ENCODE peak calls at places on chromosomes 1 and 21, in seven cellular contexts. One of them, this sample, is unnamed.

GRCh38 chr1:171460018-171460585 is 25.2 kb upstream of the PRRC2C start:
- DNase-seq in A673: no peak
- DNase-seq in CD8-positive, alpha-beta T cell: no peak
- DNase-seq in heart left ventricle: no peak
- DNase-seq in Panc1: no peak
- DNase-seq in colonic mucosa: no peak
- DNase-seq in adrenal gland: no peak
- DNase-seq in this sample: no peak

GRCh38 chr1:12447301-12447700 is 170.7 kb downstream of the DHRS3 start:
- DNase-seq in A673: no peak
- DNase-seq in Panc1: no peak
- DNase-seq in heart left ventricle: no peak
- DNase-seq in adrenal gland: no peak
- DNase-seq in CD8-positive, alpha-beta T cell: no peak
- DNase-seq in colonic mucosa: no peak
- DNase-seq in this sample: no peak

GRCh38 chr1:165397945-165398344 is 41.4 kb upstream of the LMX1A start:
- DNase-seq in CD8-positive, alpha-beta T cell: no peak
- DNase-seq in adrenal gland: no peak
- DNase-seq in A673: no peak
- DNase-seq in colonic mucosa: no peak
- DNase-seq in heart left ventricle: peak; percentile 55
- DNase-seq in Panc1: no peak
- DNase-seq in this sample: no peak

GRCh38 chr1:24111264-24111997 is 504 bp downstream of the MYOM3 start:
- DNase-seq in heart left ventricle: peak; percentile 54
- DNase-seq in Panc1: no peak
- DNase-seq in CD8-positive, alpha-beta T cell: no peak
- DNase-seq in colonic mucosa: no peak
- DNase-seq in A673: no peak
- DNase-seq in adrenal gland: no peak
- DNase-seq in this sample: peak; percentile 15

GRCh38 chr1:195908121-195908520 is 700.1 kb downstream of the KCNT2 start:
- DNase-seq in colonic mucosa: no peak
- DNase-seq in heart left ventricle: no peak
- DNase-seq in Panc1: no peak
- DNase-seq in adrenal gland: no peak
- DNase-seq in CD8-positive, alpha-beta T cell: no peak
- DNase-seq in A673: no peak
- DNase-seq in this sample: no peak

GRCh38 chr1:225156254-225156653 is 226.8 kb downstream of the DNAH14 start:
- DNase-seq in adrenal gland: no peak
- DNase-seq in A673: peak; percentile 86
- DNase-seq in Panc1: no peak
- DNase-seq in heart left ventricle: no peak
- DNase-seq in colonic mucosa: no peak
- DNase-seq in CD8-positive, alpha-beta T cell: no peak
- DNase-seq in this sample: peak; percentile 70

GRCh38 chr1:218575856-218576255 is 230.7 kb downstream of the TGFB2 start:
- DNase-seq in Panc1: no peak
- DNase-seq in A673: no peak
- DNase-seq in CD8-positive, alpha-beta T cell: no peak
- DNase-seq in adrenal gland: no peak
- DNase-seq in colonic mucosa: no peak
- DNase-seq in heart left ventricle: no peak
- DNase-seq in this sample: no peak

GRCh38 chr1:203289982-203290260 is 15.4 kb upstream of the BTG2 start:
- DNase-seq in colonic mucosa: no peak
- DNase-seq in heart left ventricle: no peak
- DNase-seq in A673: no peak
- DNase-seq in CD8-positive, alpha-beta T cell: no peak
- DNase-seq in adrenal gland: no peak
- DNase-seq in Panc1: no peak
- DNase-seq in this sample: no peak

GRCh38 chr1:241139047-241139446 is 218.0 kb downstream of the RGS7 start:
- DNase-seq in A673: no peak
- DNase-seq in colonic mucosa: no peak
- DNase-seq in heart left ventricle: no peak
- DNase-seq in adrenal gland: no peak
- DNase-seq in CD8-positive, alpha-beta T cell: no peak
- DNase-seq in Panc1: no peak
- DNase-seq in this sample: no peak

GRCh38 chr1:63108226-63108625 is 214.1 kb upstream of the FOXD3 start:
- DNase-seq in CD8-positive, alpha-beta T cell: no peak
- DNase-seq in Panc1: no peak
- DNase-seq in A673: peak; percentile 22
- DNase-seq in adrenal gland: no peak
- DNase-seq in heart left ventricle: no peak
- DNase-seq in colonic mucosa: no peak
- DNase-seq in this sample: no peak
- TF ChIP-seq CTCF in CD8-positive, alpha-beta T cell: no peak
- TF ChIP-seq CTCF in Panc1: no peak
- TF ChIP-seq CTCF in A673: no peak
- TF ChIP-seq CTCF in adrenal gland: no peak
- TF ChIP-seq CTCF in heart left ventricle: no peak
- TF ChIP-seq CTCF in colonic mucosa: no peak
- TF ChIP-seq CTCF in this sample: no peak

GRCh38 chr21:42668193-42668592 is 14.8 kb downstream of the PDE9A start:
- DNase-seq in CD8-positive, alpha-beta T cell: no peak
- DNase-seq in Panc1: no peak
- DNase-seq in colonic mucosa: no peak
- DNase-seq in heart left ventricle: no peak
- DNase-seq in A673: no peak
- DNase-seq in adrenal gland: no peak
- DNase-seq in this sample: no peak

GRCh38 chr21:42670058-42670830 is 16.8 kb downstream of the PDE9A start:
- DNase-seq in A673: no peak
- DNase-seq in CD8-positive, alpha-beta T cell: no peak
- DNase-seq in adrenal gland: no peak
- DNase-seq in heart left ventricle: no peak
- DNase-seq in Panc1: no peak
- DNase-seq in colonic mucosa: no peak
- DNase-seq in this sample: no peak

GRCh38 chr21:42669069-42669468 is 15.6 kb downstream of the PDE9A start:
- DNase-seq in Panc1: no peak
- DNase-seq in colonic mucosa: no peak
- DNase-seq in heart left ventricle: no peak
- DNase-seq in CD8-positive, alpha-beta T cell: no peak
- DNase-seq in adrenal gland: no peak
- DNase-seq in A673: no peak
- DNase-seq in this sample: peak; percentile 53

GRCh38 chr21:42666918-42667317 is 13.5 kb downstream of the PDE9A start:
- DNase-seq in colonic mucosa: no peak
- DNase-seq in A673: no peak
- DNase-seq in CD8-positive, alpha-beta T cell: no peak
- DNase-seq in Panc1: no peak
- DNase-seq in heart left ventricle: no peak
- DNase-seq in adrenal gland: no peak
- DNase-seq in this sample: no peak

GRCh38 chr21:42668620-42669019 is 15.2 kb downstream of the PDE9A start:
- DNase-seq in heart left ventricle: no peak
- DNase-seq in colonic mucosa: no peak
- DNase-seq in A673: no peak
- DNase-seq in CD8-positive, alpha-beta T cell: no peak
- DNase-seq in Panc1: no peak
- DNase-seq in adrenal gland: no peak
- DNase-seq in this sample: no peak
- H3K4me1 ChIP-seq in heart left ventricle: peaks cover under 1% of the 10 kb centered on the region
- H3K4me1 ChIP-seq in colonic mucosa: peaks cover 9% of the 10 kb centered on the region
- H3K4me1 ChIP-seq in A673: peaks cover 56% of the 10 kb centered on the region
- H3K4me1 ChIP-seq in CD8-positive, alpha-beta T cell: peaks cover 9% of the 10 kb centered on the region
- H3K4me1 ChIP-seq in Panc1: no peaks in the 10 kb centered on the region
- H3K4me1 ChIP-seq in adrenal gland: peaks cover 3% of the 10 kb centered on the region
- H3K4me1 ChIP-seq in this sample: peaks cover 20% of the 10 kb centered on the region

DNA sequence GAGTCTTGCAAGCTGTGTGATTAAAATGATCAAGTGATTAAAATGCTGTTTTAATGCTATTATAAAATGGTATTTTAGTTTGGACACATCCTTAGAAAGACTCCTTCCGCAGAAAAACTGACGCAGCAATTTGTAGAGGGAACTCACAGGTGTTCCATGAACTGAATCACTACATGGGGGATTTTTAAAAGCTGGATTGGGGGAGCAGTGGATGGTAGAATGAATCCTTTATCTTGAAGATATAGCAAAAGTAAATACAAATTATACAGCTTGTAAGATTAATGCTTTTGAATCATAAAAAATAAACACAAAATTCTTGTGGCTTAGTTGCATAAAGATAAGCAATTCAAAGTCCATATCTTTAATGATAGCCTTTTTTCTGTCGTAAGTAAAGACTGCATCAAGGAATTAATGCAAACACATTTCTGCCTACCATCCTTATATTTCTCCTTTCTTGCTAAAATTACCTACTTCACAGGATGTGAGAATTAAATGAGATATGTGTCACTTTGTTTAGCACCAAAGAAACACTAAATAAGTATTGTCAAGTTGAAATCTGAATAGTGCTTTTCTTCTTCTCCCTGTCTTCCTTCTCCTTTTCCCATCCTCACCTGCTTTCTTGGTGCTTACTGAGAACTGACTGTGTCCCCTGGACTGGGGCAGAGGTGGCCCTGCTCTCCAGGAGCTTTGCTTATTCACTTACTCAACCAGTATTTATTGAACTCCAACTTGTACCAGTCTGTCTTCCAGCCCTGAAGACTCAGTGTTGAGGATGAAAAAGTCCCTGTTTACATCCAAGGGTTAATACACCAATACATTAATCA is 61.5 kb upstream of the F3 start:
- DNase-seq in colonic mucosa: no peak
- DNase-seq in CD8-positive, alpha-beta T cell: no peak
- DNase-seq in heart left ventricle: no peak
- DNase-seq in adrenal gland: no peak
- DNase-seq in A673: no peak
- DNase-seq in Panc1: no peak
- DNase-seq in this sample: no peak
- H3K27ac ChIP-seq in colonic mucosa: peak overlapping the region; percentile 53
- H3K27ac ChIP-seq in CD8-positive, alpha-beta T cell: no peak overlapping the region
- H3K27ac ChIP-seq in heart left ventricle: no peak overlapping the region
- H3K27ac ChIP-seq in adrenal gland: no peak overlapping the region
- H3K27ac ChIP-seq in A673: no peak overlapping the region
- H3K27ac ChIP-seq in Panc1: no peak overlapping the region
- H3K27ac ChIP-seq in this sample: no peak overlapping the region

GRCh38 chr1:5684791-5685190 is 307.4 kb downstream of the NPHP4 start:
- DNase-seq in Panc1: no peak
- DNase-seq in colonic mucosa: no peak
- DNase-seq in CD8-positive, alpha-beta T cell: no peak
- DNase-seq in A673: no peak
- DNase-seq in adrenal gland: peak; percentile 41
- DNase-seq in heart left ventricle: no peak
- DNase-seq in this sample: no peak

GRCh38 chr1:5688479-5689077 is 303.6 kb downstream of the NPHP4 start:
- DNase-seq in colonic mucosa: peak; percentile 71
- DNase-seq in adrenal gland: no peak
- DNase-seq in heart left ventricle: no peak
- DNase-seq in Panc1: no peak
- DNase-seq in CD8-positive, alpha-beta T cell: no peak
- DNase-seq in A673: peak; percentile 21
- DNase-seq in this sample: no peak

GRCh38 chr1:5686925-5687706 is 305.1 kb downstream of the NPHP4 start:
- DNase-seq in CD8-positive, alpha-beta T cell: no peak
- DNase-seq in adrenal gland: no peak
- DNase-seq in A673: no peak
- DNase-seq in colonic mucosa: no peak
- DNase-seq in Panc1: no peak
- DNase-seq in heart left ventricle: no peak
- DNase-seq in this sample: no peak

GRCh38 chr1:5685446-5686040 is 306.7 kb downstream of the NPHP4 start:
- DNase-seq in CD8-positive, alpha-beta T cell: no peak
- DNase-seq in colonic mucosa: no peak
- DNase-seq in adrenal gland: no peak
- DNase-seq in heart left ventricle: no peak
- DNase-seq in Panc1: no peak
- DNase-seq in A673: no peak
- DNase-seq in this sample: no peak

DNA sequence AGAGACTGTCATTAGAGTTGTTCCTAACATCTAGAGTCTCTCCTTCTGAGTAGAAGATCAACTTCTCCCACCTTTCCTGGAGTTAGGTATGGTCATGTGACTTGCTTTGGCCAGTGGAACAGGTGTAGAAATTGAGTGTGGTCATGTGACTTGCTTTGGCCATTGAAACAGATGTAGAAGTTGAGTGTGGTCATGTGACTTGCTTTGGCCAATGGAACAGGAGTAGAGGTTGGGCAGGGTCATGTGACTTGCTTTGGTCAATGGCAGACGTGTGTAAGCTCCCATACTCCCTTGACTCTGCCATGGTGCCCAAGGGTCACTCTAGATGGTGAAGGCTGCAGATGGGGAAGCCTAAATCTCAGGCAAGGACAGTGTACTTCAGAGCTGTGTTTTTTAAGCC is 306.0 kb downstream of the NPHP4 start:
- DNase-seq in adrenal gland: no peak
- DNase-seq in colonic mucosa: no peak
- DNase-seq in heart left ventricle: no peak
- DNase-seq in Panc1: no peak
- DNase-seq in A673: no peak
- DNase-seq in CD8-positive, alpha-beta T cell: no peak
- DNase-seq in this sample: no peak
- TF ChIP-seq CTCF in adrenal gland: no peak
- TF ChIP-seq CTCF in colonic mucosa: no peak
- TF ChIP-seq CTCF in heart left ventricle: no peak
- TF ChIP-seq CTCF in Panc1: no peak
- TF ChIP-seq CTCF in A673: no peak
- TF ChIP-seq CTCF in CD8-positive, alpha-beta T cell: no peak
- TF ChIP-seq CTCF in this sample: no peak

DNA sequence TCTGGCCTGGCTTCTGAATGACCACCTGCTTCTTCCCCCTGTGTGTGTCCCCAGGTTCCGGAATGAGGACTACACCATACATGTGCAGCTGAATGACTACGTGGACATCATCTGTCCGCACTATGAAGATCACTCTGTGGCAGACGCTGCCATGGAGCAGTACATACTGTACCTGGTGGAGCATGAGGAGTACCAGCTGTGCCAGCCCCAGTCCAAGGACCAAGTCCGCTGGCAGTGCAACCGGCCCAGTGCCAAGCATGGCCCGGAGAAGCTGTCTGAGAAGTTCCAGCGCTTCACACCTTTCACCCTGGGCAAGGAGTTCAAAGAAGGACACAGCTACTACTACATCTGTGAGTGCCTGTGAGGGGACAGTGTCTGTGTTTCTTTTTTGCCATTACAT is 3.6 kb downstream of the EFNA1 start:
- DNase-seq in CD8-positive, alpha-beta T cell: no peak
- DNase-seq in Panc1: no peak
- DNase-seq in A673: no peak
- DNase-seq in colonic mucosa: no peak
- DNase-seq in adrenal gland: peak; percentile 35
- DNase-seq in heart left ventricle: no peak
- DNase-seq in this sample: no peak
- H3K4me1 ChIP-seq in CD8-positive, alpha-beta T cell: peaks cover 42% of the 10 kb centered on the region
- H3K4me1 ChIP-seq in Panc1: peaks cover 49% of the 10 kb centered on the region
- H3K4me1 ChIP-seq in A673: peaks cover 43% of the 10 kb centered on the region
- H3K4me1 ChIP-seq in colonic mucosa: peaks cover 20% of the 10 kb centered on the region
- H3K4me1 ChIP-seq in adrenal gland: peaks cover 43% of the 10 kb centered on the region
- H3K4me1 ChIP-seq in heart left ventricle: peaks cover 62% of the 10 kb centered on the region
- H3K4me1 ChIP-seq in this sample: peaks cover 32% of the 10 kb centered on the region